ENCODE peak calls at places on chromosome 11, in five cellular contexts. One of them, this sample, is unnamed.

GRCh38 chr11:12765428-12765827 is 91.2 kb downstream of the TEAD1 start:
- DNase-seq in posterior vena cava: no peak
- DNase-seq in GM20000: no peak
- DNase-seq in AG10803: peak; percentile 60
- DNase-seq in mucosa of descending colon: no peak
- DNase-seq in this sample: peak; percentile 11

GRCh38 chr11:126459691-126460404 is 104.4 kb downstream of the ST3GAL4 start:
- DNase-seq in AG10803: peak; percentile 98
- DNase-seq in GM20000: no peak
- DNase-seq in posterior vena cava: no peak
- DNase-seq in mucosa of descending colon: peak; percentile 43
- DNase-seq in this sample: no peak

GRCh38 chr11:130211144-130211543 is 51.6 kb downstream of the ST14 start:
- DNase-seq in AG10803: no peak
- DNase-seq in mucosa of descending colon: no peak
- DNase-seq in posterior vena cava: peak; percentile 26
- DNase-seq in GM20000: no peak
- DNase-seq in this sample: no peak

GRCh38 chr11:22432331-22433065 is 94.3 kb downstream of the SLC17A6 start:
- DNase-seq in mucosa of descending colon: peak; percentile 42
- DNase-seq in posterior vena cava: peak; percentile 75
- DNase-seq in AG10803: peak; percentile 25
- DNase-seq in GM20000: no peak
- DNase-seq in this sample: no peak

GRCh38 chr11:8790964-8791363 is 108.4 kb downstream of the RPL27A start:
- DNase-seq in posterior vena cava: no peak
- DNase-seq in mucosa of descending colon: no peak
- DNase-seq in AG10803: no peak
- DNase-seq in GM20000: no peak
- DNase-seq in this sample: no peak

GRCh38 chr11:10192036-10192435 is 102.0 kb downstream of the SBF2 start:
- DNase-seq in mucosa of descending colon: no peak
- DNase-seq in posterior vena cava: no peak
- DNase-seq in AG10803: peak; percentile 68
- DNase-seq in GM20000: no peak
- DNase-seq in this sample: peak; percentile 29

GRCh38 chr11:75350743-75351540 is 519 bp downstream of the ARRB1 start:
- DNase-seq in AG10803: peak; percentile 46
- DNase-seq in GM20000: peak; percentile 53
- DNase-seq in posterior vena cava: peak; percentile 87
- DNase-seq in mucosa of descending colon: peak; percentile 85
- DNase-seq in this sample: no peak

GRCh38 chr11:69936750-69937149 is 117.5 kb upstream of the FGF3 start:
- DNase-seq in AG10803: no peak
- DNase-seq in posterior vena cava: no peak
- DNase-seq in mucosa of descending colon: no peak
- DNase-seq in GM20000: no peak
- DNase-seq in this sample: no peak

GRCh38 chr11:1225386-1226225 is 2.7 kb downstream of the MUC5B start:
- DNase-seq in posterior vena cava: peak; percentile 67
- DNase-seq in GM20000: peak; percentile 41
- DNase-seq in mucosa of descending colon: peak; percentile 46
- DNase-seq in AG10803: no peak
- DNase-seq in this sample: no peak

GRCh38 chr11:128582496-128583366 is 4.6 kb downstream of the ETS1 start:
- DNase-seq in posterior vena cava: no peak
- DNase-seq in GM20000: no peak
- DNase-seq in mucosa of descending colon: no peak
- DNase-seq in AG10803: peak; percentile 91
- DNase-seq in this sample: no peak

GRCh38 chr11:117597083-117597482 is 199.9 kb downstream of the DSCAML1 start:
- DNase-seq in AG10803: peak; percentile 18
- DNase-seq in GM20000: peak; percentile 51
- DNase-seq in mucosa of descending colon: no peak
- DNase-seq in posterior vena cava: no peak
- DNase-seq in this sample: peak; percentile 83

GRCh38 chr11:85483861-85484260 is 143.3 kb downstream of the DLG2 start:
- DNase-seq in AG10803: peak; percentile 4
- DNase-seq in posterior vena cava: no peak
- DNase-seq in GM20000: no peak
- DNase-seq in mucosa of descending colon: no peak
- DNase-seq in this sample: no peak

GRCh38 chr11:71086687-71087258 is 165.6 kb downstream of the SHANK2 start:
- DNase-seq in posterior vena cava: no peak
- DNase-seq in GM20000: no peak
- DNase-seq in AG10803: peak; percentile 3
- DNase-seq in mucosa of descending colon: no peak
- DNase-seq in this sample: peak; percentile 54

GRCh38 chr11:130548491-130548833 is 100.0 kb downstream of the ADAMTS15 start:
- DNase-seq in GM20000: no peak
- DNase-seq in mucosa of descending colon: no peak
- DNase-seq in AG10803: peak; percentile 31
- DNase-seq in posterior vena cava: no peak
- DNase-seq in this sample: no peak

GRCh38 chr11:45141171-45141570 is 5.3 kb upstream of the PRDM11 start:
- DNase-seq in mucosa of descending colon: no peak
- DNase-seq in posterior vena cava: no peak
- DNase-seq in AG10803: no peak
- DNase-seq in GM20000: peak; percentile 2
- DNase-seq in this sample: no peak

GRCh38 chr11:62237499-62237898 is 4.5 kb upstream of the SCGB1D2 start:
- DNase-seq in mucosa of descending colon: no peak
- DNase-seq in AG10803: no peak
- DNase-seq in posterior vena cava: no peak
- DNase-seq in GM20000: no peak
- DNase-seq in this sample: no peak

GRCh38 chr11:71934213-71934612 is 5.4 kb downstream of the RNF121 start:
- DNase-seq in posterior vena cava: no peak
- DNase-seq in AG10803: no peak
- DNase-seq in GM20000: no peak
- DNase-seq in mucosa of descending colon: no peak
- DNase-seq in this sample: peak; percentile 46

GRCh38 chr11:31233425-31233824 is 136.1 kb downstream of the DCDC1 start:
- DNase-seq in mucosa of descending colon: no peak
- DNase-seq in posterior vena cava: no peak
- DNase-seq in AG10803: no peak
- DNase-seq in GM20000: no peak
- DNase-seq in this sample: peak; percentile 43

GRCh38 chr11:127632971-127633680 is 632.6 kb upstream of the KIRREL3 start:
- DNase-seq in GM20000: no peak
- DNase-seq in posterior vena cava: no peak
- DNase-seq in mucosa of descending colon: no peak
- DNase-seq in AG10803: peak; percentile 18
- DNase-seq in this sample: no peak

GRCh38 chr11:121810291-121810690 is 305.7 kb downstream of the BLID start:
- DNase-seq in GM20000: no peak
- DNase-seq in AG10803: peak; percentile 69
- DNase-seq in mucosa of descending colon: no peak
- DNase-seq in posterior vena cava: no peak
- DNase-seq in this sample: no peak

GRCh38 chr11:134024420-134025085 is 44.3 kb upstream of the JAM3 start:
- DNase-seq in GM20000: no peak
- DNase-seq in AG10803: no peak
- DNase-seq in mucosa of descending colon: no peak
- DNase-seq in posterior vena cava: no peak
- DNase-seq in this sample: peak; percentile 50

GRCh38 chr11:65428578-65429068 is 6.0 kb downstream of the NEAT1 start:
- DNase-seq in AG10803: no peak
- DNase-seq in GM20000: no peak
- DNase-seq in posterior vena cava: peak; percentile 86
- DNase-seq in mucosa of descending colon: peak; percentile 62
- DNase-seq in this sample: peak; percentile 63

GRCh38 chr11:77617892-77618291 is 19.7 kb downstream of the CLNS1A start:
- DNase-seq in posterior vena cava: no peak
- DNase-seq in mucosa of descending colon: no peak
- DNase-seq in AG10803: peak; percentile 66
- DNase-seq in GM20000: no peak
- DNase-seq in this sample: no peak

GRCh38 chr11:11845551-11845950 is 3.8 kb downstream of the USP47 start:
- DNase-seq in GM20000: no peak
- DNase-seq in AG10803: peak; percentile 31
- DNase-seq in mucosa of descending colon: no peak
- DNase-seq in posterior vena cava: no peak
- DNase-seq in this sample: no peak

GRCh38 chr11:120131941-120132644 is 5.8 kb downstream of the TRIM29 start:
- DNase-seq in mucosa of descending colon: peak; percentile 50
- DNase-seq in GM20000: no peak
- DNase-seq in AG10803: no peak
- DNase-seq in posterior vena cava: peak; percentile 64
- DNase-seq in this sample: no peak

GRCh38 chr11:57674251-57674650 is 6.3 kb downstream of the ZDHHC5 start:
- DNase-seq in posterior vena cava: no peak
- DNase-seq in GM20000: no peak
- DNase-seq in AG10803: no peak
- DNase-seq in mucosa of descending colon: no peak
- DNase-seq in this sample: no peak